ENCODE peak calls at places on chromosomes 13 and 19, in four cellular contexts. Q is K562, D is GM12878, M is HepG2. I is an unnamed sample. For H4K20me1, the result is how much of the 10 kb centered on the place peaks cover.

GRCh38 chr19:42389899-42390298 is at the start of gene CNFN:
- DNase-seq in Q (no peak), D (no peak), M (no peak), I (no peak)

GRCh38 chr13:25478186-25478585 is 106.4 kb downstream of the ATP8A2 start:
- DNase-seq in Q (no peak), D (no peak), M (peak), I (no peak)

GRCh38 chr19:21396893-21397572 is at the start of gene ZNF493:
- DNase-seq in Q (peak), D (peak), M (peak), I (peak)

GRCh38 chr19:14370169-14370998 is 10.9 kb upstream of the ADGRE5 start:
- DNase-seq in Q (peak), D (no peak), M (no peak), I (no peak)

GRCh38 chr19:48424694-48425219 is 21.0 kb upstream of the GRWD1 start:
- DNase-seq in Q (peak), D (no peak), M (no peak), I (peak)

GRCh38 chr19:44878119-44878865 is 12.8 kb upstream of the TOMM40 start:
- DNase-seq in Q (no peak), D (no peak), M (no peak), I (no peak)

GRCh38 chr19:47272448-47273312 is 2.0 kb upstream of the INAFM1 start:
- DNase-seq in Q (peak), D (no peak), M (no peak), I (no peak)

GRCh38 chr13:106322628-106323027 is 212.8 kb downstream of the EFNB2 start:
- DNase-seq in Q (no peak), D (no peak), M (no peak), I (no peak)

GRCh38 chr19:48553676-48554384 is 1.9 kb downstream of the SULT2B1 start:
- DNase-seq in Q (peak), D (no peak), M (peak), I (peak)

GRCh38 chr19:28466107-28467045 is 746.6 kb downstream of the UQCRFS1 start:
- DNase-seq in Q (peak), D (no peak), M (peak), I (no peak)

GRCh38 chr13:28451482-28452217 is 43.3 kb downstream of the FLT1 start:
- DNase-seq in Q (peak), D (no peak), M (no peak), I (peak)

GRCh38 chr19:1132625-1133383 is 29.0 kb downstream of the GPX4 start:
- DNase-seq in Q (no peak), D (no peak), M (no peak), I (no peak)

GRCh38 chr13:50731400-50731799 is 112.1 kb downstream of the DLEU7 start:
- DNase-seq in Q (no peak), D (peak), M (no peak), I (peak)

GRCh38 chr13:99280166-99280565 is 22.0 kb upstream of the GPR18 start:
- DNase-seq in Q (no peak), D (no peak), M (no peak), I (no peak)

GRCh38 chr13:108427355-108427754 is 157.8 kb downstream of the TNFSF13B start:
- DNase-seq in Q (peak), D (no peak), M (no peak), I (no peak)

GRCh38 chr19:1942078-1942933 is 1.3 kb downstream of the CSNK1G2 start:
- DNase-seq in Q (peak), D (peak), M (peak), I (peak)

GRCh38 chr19:4844348-4845179 is 13.1 kb upstream of the TICAM1 start:
- DNase-seq in Q (no peak), D (no peak), M (peak), I (no peak)

GRCh38 chr19:46144756-46145155 is 3.3 kb upstream of the IGFL2 start:
- DNase-seq in Q (no peak), D (no peak), M (no peak), I (peak)

GRCh38 chr13:40101708-40102359 is 446.4 kb downstream of the COG6 start:
- DNase-seq in Q (no peak), D (peak), M (no peak), I (no peak)

GRCh38 chr13:20264271-20265018 is 32.3 kb upstream of the GJB6 start:
- DNase-seq in Q (no peak), D (peak), M (no peak), I (no peak)

DNA sequence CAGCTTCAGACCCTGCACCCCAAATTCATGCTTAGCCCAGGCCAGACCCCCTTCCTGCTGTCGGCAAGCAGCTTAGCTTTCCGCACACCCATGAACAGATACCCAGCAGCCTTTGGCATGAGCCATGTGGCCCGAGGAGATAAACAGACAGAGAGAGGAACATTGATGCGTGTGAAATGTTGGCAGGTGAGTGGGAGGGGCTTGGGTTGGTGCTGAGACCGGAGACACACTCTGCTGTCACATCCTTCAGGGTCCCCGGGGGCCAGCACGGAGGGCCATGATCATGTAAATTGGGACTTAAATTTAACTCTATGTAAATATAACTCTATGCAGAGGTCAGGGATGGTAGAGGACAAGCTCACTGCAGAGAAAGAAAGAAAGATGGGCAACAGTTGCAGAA is 1.5 kb downstream of the CD22 start:
- DNase-seq in Q (no peak), D (peak), M (no peak), I (no peak)
- TF ChIP-seq MYC in Q (no peak), D (no peak), M (no peak), I (no peak)

GRCh38 chr19:18991050-18991449 is 42.3 kb downstream of the SUGP2 start:
- DNase-seq in Q (no peak), D (no peak), M (no peak), I (no peak)
- H4K20me1 ChIP-seq in Q (under half), D (under half), M (under half), I (under half)

GRCh38 chr13:76189882-76190519 is 553.9 kb downstream of the LMO7 start:
- DNase-seq in Q (no peak), D (no peak), M (no peak), I (no peak)
- H3K27ac ChIP-seq in Q (no peak), D (no peak), M (no peak), I (no peak)

DNA sequence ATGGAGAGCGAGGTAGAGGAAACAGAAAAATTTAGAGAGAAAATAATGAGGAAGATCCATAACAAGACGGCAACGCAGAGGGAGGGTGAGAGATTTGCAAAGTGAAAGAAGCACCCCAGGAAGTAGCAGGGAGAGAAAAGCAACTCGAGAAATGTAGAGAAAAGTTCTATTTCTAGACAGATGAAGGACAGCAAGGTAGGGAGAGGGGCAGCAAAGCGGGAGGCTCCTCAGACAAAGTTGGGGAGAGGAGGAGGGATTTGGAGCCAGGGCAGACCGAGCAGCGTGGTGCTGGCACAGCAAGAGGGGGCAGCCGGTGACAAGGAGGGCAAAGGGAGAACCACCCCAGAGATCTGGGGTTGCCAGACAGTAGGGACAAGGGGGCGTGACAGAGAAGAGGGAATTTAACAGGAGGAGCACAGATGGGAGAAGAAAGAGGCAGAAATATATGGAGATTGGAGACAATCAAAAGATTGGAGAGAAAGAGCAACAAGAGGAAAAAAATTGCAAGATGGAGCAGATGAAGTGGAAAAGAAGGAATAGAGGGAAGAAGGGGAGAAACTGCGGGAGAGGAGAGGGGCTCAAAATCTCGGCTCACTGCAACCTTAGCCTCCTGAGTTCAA is 989 bp downstream of the ZNF766 start:
- DNase-seq in Q (peak), D (no peak), M (no peak), I (no peak)
- TF ChIP-seq MYC in Q (no peak), D (no peak), M (no peak), I (no peak)

DNA sequence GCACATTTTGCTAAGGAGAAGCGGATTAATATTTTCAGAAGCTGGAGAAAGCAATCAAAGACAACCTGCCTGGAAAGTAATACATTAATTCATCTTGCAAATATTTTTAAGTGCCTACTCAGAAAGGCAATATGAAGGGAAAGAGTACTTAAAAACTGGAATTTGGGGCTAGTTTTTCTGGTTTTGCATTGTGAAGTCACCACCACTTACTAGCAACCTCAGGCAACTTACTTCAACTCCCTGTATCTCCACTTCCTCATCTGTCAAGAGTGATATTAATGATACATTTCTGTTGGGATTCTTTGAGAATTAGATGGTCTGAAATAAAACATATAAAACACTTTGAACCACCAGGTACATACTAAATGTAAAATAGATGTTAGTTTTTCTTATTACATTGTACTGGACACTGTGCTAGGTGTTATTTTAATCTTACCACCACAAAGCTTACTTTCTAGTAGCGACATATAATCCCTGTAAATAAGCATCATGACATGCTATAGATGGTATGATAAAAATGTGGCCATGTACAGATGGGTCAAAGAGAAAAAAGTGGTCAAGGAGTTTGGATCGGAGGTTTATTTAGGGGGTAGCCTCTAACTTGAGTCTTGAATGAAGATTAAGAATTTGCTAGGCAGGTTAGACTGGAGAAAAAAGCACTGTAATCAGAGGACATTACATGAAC is 101.2 kb downstream of the SPRY2 start:
- DNase-seq in Q (no peak), D (no peak), M (no peak), I (no peak)
- H4K20me1 ChIP-seq in Q (under half), D (under half), M (under half), I (under half)

GRCh38 chr13:113584870-113585671 is 518 bp downstream of the TFDP1 start:
- DNase-seq in Q (peak), D (no peak), M (no peak), I (no peak)

GRCh38 chr13:113585828-113586355 is 1.3 kb downstream of the TFDP1 start:
- DNase-seq in Q (peak), D (no peak), M (no peak), I (no peak)

GRCh38 chr13:113584205-113584869 is at the start of gene TFDP1:
- DNase-seq in Q (peak), D (peak), M (peak), I (peak)

GRCh38 chr13:113588394-113589111 is 4.0 kb downstream of the TFDP1 start:
- DNase-seq in Q (no peak), D (no peak), M (no peak), I (no peak)

DNA sequence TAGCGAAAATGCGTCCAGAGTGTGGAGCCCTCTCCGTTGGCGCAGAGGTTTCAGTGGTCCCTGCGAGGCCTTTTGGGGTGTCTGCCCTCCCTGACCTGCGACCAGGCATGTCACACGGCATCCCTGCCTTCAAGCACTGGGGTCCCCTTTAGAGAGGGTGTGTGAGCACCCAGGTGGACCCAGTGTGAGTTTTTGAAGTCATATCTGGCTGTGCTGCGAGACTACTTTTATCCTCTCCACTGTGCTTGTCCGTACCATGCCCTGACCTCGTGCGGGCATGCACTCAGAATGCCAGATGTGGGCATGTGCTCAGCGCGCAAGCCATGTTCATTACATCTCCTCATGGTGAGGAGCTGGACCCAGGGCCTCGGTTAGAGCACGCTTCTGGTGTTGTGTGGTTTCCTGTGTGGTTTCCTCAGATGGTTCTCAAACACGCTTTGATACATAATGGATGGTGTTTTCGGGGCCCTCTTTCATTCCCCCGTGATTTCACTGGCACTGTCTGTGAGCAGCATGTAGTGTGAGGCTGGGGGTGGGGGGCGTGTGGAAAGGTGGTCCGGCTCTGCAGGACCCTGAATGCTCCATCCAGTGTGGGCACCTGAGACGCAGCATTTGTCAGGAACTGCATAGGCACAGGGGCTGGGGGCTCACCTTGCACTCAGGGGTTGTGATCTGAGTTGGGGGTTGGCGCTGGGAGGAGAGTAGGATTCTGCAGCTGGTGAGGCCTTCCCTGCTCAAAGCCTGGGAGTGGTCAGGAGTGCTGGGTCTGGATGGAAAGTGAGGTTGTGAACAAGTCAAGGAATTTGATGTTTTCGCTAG is 2.3 kb downstream of the TFDP1 start:
- DNase-seq in Q (no peak), D (no peak), M (no peak), I (no peak)
- H3K27ac ChIP-seq in Q (no peak), D (no peak), M (no peak), I (no peak)

GRCh38 chr13:102726430-102726829 is 31.6 kb upstream of the METTL21C start:
- DNase-seq in Q (no peak), D (no peak), M (peak), I (no peak)
- TF ChIP-seq MYC in Q (no peak), D (no peak), M (no peak), I (no peak)